ENCODE peak calls at places on chromosomes 12 and 14, in eight cellular contexts. One of them, this sample, is unnamed.

GRCh38 chr14:99821519-99822165 is 28.4 kb downstream of the EML1 start:
- DNase-seq in suprapubic skin: no peak
- DNase-seq in NCI-H774: no peak
- DNase-seq in amniotic stem cell: no peak
- DNase-seq in stimulated activated CD4-positive, alpha-beta T cell treated with anti-CD3 and anti-CD28 coated beads, TNF-alpha, amount 100 ng/mL, for 4 hours: no peak
- DNase-seq in astrocyte of the spinal cord: peak; percentile 84
- DNase-seq in activated T-cell treated with anti-CD3 and anti-CD28 coated beads for 24 hours: no peak
- DNase-seq in B cell: no peak
- DNase-seq in this sample: peak; percentile 51

GRCh38 chr14:90405101-90405500 is 8.3 kb downstream of the CALM1 start:
- DNase-seq in suprapubic skin: no peak
- DNase-seq in NCI-H774: no peak
- DNase-seq in amniotic stem cell: no peak
- DNase-seq in stimulated activated CD4-positive, alpha-beta T cell treated with anti-CD3 and anti-CD28 coated beads, TNF-alpha, amount 100 ng/mL, for 4 hours: no peak
- DNase-seq in astrocyte of the spinal cord: no peak
- DNase-seq in activated T-cell treated with anti-CD3 and anti-CD28 coated beads for 24 hours: no peak
- DNase-seq in B cell: no peak
- DNase-seq in this sample: no peak

GRCh38 chr14:35416108-35416750 is 11.7 kb upstream of the NFKBIA start:
- DNase-seq in suprapubic skin: no peak
- DNase-seq in NCI-H774: no peak
- DNase-seq in amniotic stem cell: no peak
- DNase-seq in stimulated activated CD4-positive, alpha-beta T cell treated with anti-CD3 and anti-CD28 coated beads, TNF-alpha, amount 100 ng/mL, for 4 hours: peak; percentile 59
- DNase-seq in astrocyte of the spinal cord: no peak
- DNase-seq in activated T-cell treated with anti-CD3 and anti-CD28 coated beads for 24 hours: peak; percentile 75
- DNase-seq in B cell: peak; percentile 45
- DNase-seq in this sample: no peak

GRCh38 chr14:106506901-106507305 is 980.5 kb downstream of the TMEM121 start:
- DNase-seq in suprapubic skin: no peak
- DNase-seq in NCI-H774: no peak
- DNase-seq in amniotic stem cell: no peak
- DNase-seq in stimulated activated CD4-positive, alpha-beta T cell treated with anti-CD3 and anti-CD28 coated beads, TNF-alpha, amount 100 ng/mL, for 4 hours: no peak
- DNase-seq in astrocyte of the spinal cord: no peak
- DNase-seq in activated T-cell treated with anti-CD3 and anti-CD28 coated beads for 24 hours: peak; percentile 24
- DNase-seq in B cell: no peak
- DNase-seq in this sample: no peak

GRCh38 chr12:121786441-121786825 is 7.1 kb downstream of the RHOF start:
- DNase-seq in suprapubic skin: no peak
- DNase-seq in NCI-H774: no peak
- DNase-seq in amniotic stem cell: peak; percentile 80
- DNase-seq in stimulated activated CD4-positive, alpha-beta T cell treated with anti-CD3 and anti-CD28 coated beads, TNF-alpha, amount 100 ng/mL, for 4 hours: no peak
- DNase-seq in astrocyte of the spinal cord: peak; percentile 67
- DNase-seq in activated T-cell treated with anti-CD3 and anti-CD28 coated beads for 24 hours: no peak
- DNase-seq in B cell: peak; percentile 27
- DNase-seq in this sample: no peak

GRCh38 chr12:66287275-66287674 is 15.0 kb upstream of the HELB start:
- DNase-seq in suprapubic skin: no peak
- DNase-seq in NCI-H774: no peak
- DNase-seq in amniotic stem cell: no peak
- DNase-seq in stimulated activated CD4-positive, alpha-beta T cell treated with anti-CD3 and anti-CD28 coated beads, TNF-alpha, amount 100 ng/mL, for 4 hours: no peak
- DNase-seq in astrocyte of the spinal cord: no peak
- DNase-seq in activated T-cell treated with anti-CD3 and anti-CD28 coated beads for 24 hours: no peak
- DNase-seq in B cell: no peak
- DNase-seq in this sample: no peak

GRCh38 chr14:68937790-68938514 is 41.1 kb downstream of the ACTN1 start:
- DNase-seq in suprapubic skin: no peak
- DNase-seq in NCI-H774: no peak
- DNase-seq in amniotic stem cell: no peak
- DNase-seq in stimulated activated CD4-positive, alpha-beta T cell treated with anti-CD3 and anti-CD28 coated beads, TNF-alpha, amount 100 ng/mL, for 4 hours: no peak
- DNase-seq in astrocyte of the spinal cord: peak; percentile 52
- DNase-seq in activated T-cell treated with anti-CD3 and anti-CD28 coated beads for 24 hours: no peak
- DNase-seq in B cell: no peak
- DNase-seq in this sample: no peak

GRCh38 chr12:87667378-87667777 is 361.8 kb downstream of the C12orf50 start:
- DNase-seq in suprapubic skin: no peak
- DNase-seq in NCI-H774: no peak
- DNase-seq in amniotic stem cell: no peak
- DNase-seq in stimulated activated CD4-positive, alpha-beta T cell treated with anti-CD3 and anti-CD28 coated beads, TNF-alpha, amount 100 ng/mL, for 4 hours: no peak
- DNase-seq in astrocyte of the spinal cord: peak; percentile 51
- DNase-seq in activated T-cell treated with anti-CD3 and anti-CD28 coated beads for 24 hours: no peak
- DNase-seq in B cell: no peak
- DNase-seq in this sample: peak; percentile 23

GRCh38 chr12:23721268-23721667 is 228.2 kb downstream of the SOX5 start:
- DNase-seq in suprapubic skin: no peak
- DNase-seq in NCI-H774: no peak
- DNase-seq in amniotic stem cell: no peak
- DNase-seq in stimulated activated CD4-positive, alpha-beta T cell treated with anti-CD3 and anti-CD28 coated beads, TNF-alpha, amount 100 ng/mL, for 4 hours: no peak
- DNase-seq in astrocyte of the spinal cord: no peak
- DNase-seq in activated T-cell treated with anti-CD3 and anti-CD28 coated beads for 24 hours: no peak
- DNase-seq in B cell: no peak
- DNase-seq in this sample: no peak

GRCh38 chr12:26857465-26858176 is 24.6 kb upstream of the ITPR2 start:
- DNase-seq in suprapubic skin: no peak
- DNase-seq in NCI-H774: no peak
- DNase-seq in amniotic stem cell: no peak
- DNase-seq in stimulated activated CD4-positive, alpha-beta T cell treated with anti-CD3 and anti-CD28 coated beads, TNF-alpha, amount 100 ng/mL, for 4 hours: no peak
- DNase-seq in astrocyte of the spinal cord: no peak
- DNase-seq in activated T-cell treated with anti-CD3 and anti-CD28 coated beads for 24 hours: no peak
- DNase-seq in B cell: no peak
- DNase-seq in this sample: peak; percentile 68

GRCh38 chr14:29927596-29928341 is at the start of gene PRKD1:
- DNase-seq in suprapubic skin: no peak
- DNase-seq in NCI-H774: peak; percentile 46
- DNase-seq in amniotic stem cell: peak; percentile 40
- DNase-seq in stimulated activated CD4-positive, alpha-beta T cell treated with anti-CD3 and anti-CD28 coated beads, TNF-alpha, amount 100 ng/mL, for 4 hours: no peak
- DNase-seq in astrocyte of the spinal cord: peak; percentile 75
- DNase-seq in activated T-cell treated with anti-CD3 and anti-CD28 coated beads for 24 hours: no peak
- DNase-seq in B cell: no peak
- DNase-seq in this sample: no peak

GRCh38 chr12:103114296-103115055 is 157.0 kb downstream of the ASCL1 start:
- DNase-seq in suprapubic skin: no peak
- DNase-seq in NCI-H774: no peak
- DNase-seq in amniotic stem cell: no peak
- DNase-seq in stimulated activated CD4-positive, alpha-beta T cell treated with anti-CD3 and anti-CD28 coated beads, TNF-alpha, amount 100 ng/mL, for 4 hours: no peak
- DNase-seq in astrocyte of the spinal cord: no peak
- DNase-seq in activated T-cell treated with anti-CD3 and anti-CD28 coated beads for 24 hours: no peak
- DNase-seq in B cell: peak; percentile 60
- DNase-seq in this sample: peak; percentile 32

GRCh38 chr12:120971299-120972180 is 6.8 kb upstream of the HNF1A start:
- DNase-seq in suprapubic skin: no peak
- DNase-seq in NCI-H774: peak; percentile 35
- DNase-seq in amniotic stem cell: peak; percentile 23
- DNase-seq in stimulated activated CD4-positive, alpha-beta T cell treated with anti-CD3 and anti-CD28 coated beads, TNF-alpha, amount 100 ng/mL, for 4 hours: no peak
- DNase-seq in astrocyte of the spinal cord: peak; percentile 58
- DNase-seq in activated T-cell treated with anti-CD3 and anti-CD28 coated beads for 24 hours: peak; percentile 14
- DNase-seq in B cell: peak; percentile 42
- DNase-seq in this sample: peak; percentile 96

GRCh38 chr14:76956253-76957090 is 72.0 kb downstream of the IRF2BPL start:
- DNase-seq in suprapubic skin: peak; percentile 95
- DNase-seq in NCI-H774: peak; percentile 70
- DNase-seq in amniotic stem cell: peak; percentile 92
- DNase-seq in stimulated activated CD4-positive, alpha-beta T cell treated with anti-CD3 and anti-CD28 coated beads, TNF-alpha, amount 100 ng/mL, for 4 hours: peak; percentile 88
- DNase-seq in astrocyte of the spinal cord: peak; percentile 92
- DNase-seq in activated T-cell treated with anti-CD3 and anti-CD28 coated beads for 24 hours: peak; percentile 85
- DNase-seq in B cell: peak; percentile 84
- DNase-seq in this sample: peak; percentile 96

This sample was measured in NB4.